ENCODE peak calls at places on chromosomes 16 and 17, in seven cellular contexts. One of them, this sample, is unnamed.
A peak's percentile ranks its signal among the peaks of the same experiment; 100 is the strongest.

GRCh38 chr16:68363847-68364600 is 53.2 kb downstream of the PRMT7 start:
- DNase-seq in small intestine: no peak
- DNase-seq in lower leg skin: no peak
- DNase-seq in AG08395: no peak
- DNase-seq in NCI-H345: no peak
- DNase-seq in stimulated activated CD4-positive, alpha-beta T cell treated with anti-CD3 and anti-CD28 coated beads, Interleukin-1b, Interleukin-23, amount 100 ng/mL, for 24 hours: no peak
- DNase-seq in NCI-H1436 treated with DMSO at 0.1 percent for 48 hours: no peak
- DNase-seq in this sample: no peak

GRCh38 chr17:64355536-64356303 is 34.9 kb downstream of the PECAM1 start:
- DNase-seq in small intestine: no peak
- DNase-seq in lower leg skin: peak; percentile 60
- DNase-seq in AG08395: no peak
- DNase-seq in NCI-H345: no peak
- DNase-seq in stimulated activated CD4-positive, alpha-beta T cell treated with anti-CD3 and anti-CD28 coated beads, Interleukin-1b, Interleukin-23, amount 100 ng/mL, for 24 hours: no peak
- DNase-seq in NCI-H1436 treated with DMSO at 0.1 percent for 48 hours: no peak
- DNase-seq in this sample: no peak

GRCh38 chr16:29899516-29900101 is at the start of gene SEZ6L2:
- DNase-seq in small intestine: peak; percentile 86
- DNase-seq in lower leg skin: no peak
- DNase-seq in AG08395: peak; percentile 84
- DNase-seq in NCI-H345: peak; percentile 99
- DNase-seq in stimulated activated CD4-positive, alpha-beta T cell treated with anti-CD3 and anti-CD28 coated beads, Interleukin-1b, Interleukin-23, amount 100 ng/mL, for 24 hours: no peak
- DNase-seq in NCI-H1436 treated with DMSO at 0.1 percent for 48 hours: peak; percentile 85
- DNase-seq in this sample: no peak

GRCh38 chr17:36975922-36976515 is 27.3 kb downstream of the AATF start:
- DNase-seq in small intestine: no peak
- DNase-seq in lower leg skin: no peak
- DNase-seq in AG08395: no peak
- DNase-seq in NCI-H345: no peak
- DNase-seq in stimulated activated CD4-positive, alpha-beta T cell treated with anti-CD3 and anti-CD28 coated beads, Interleukin-1b, Interleukin-23, amount 100 ng/mL, for 24 hours: no peak
- DNase-seq in NCI-H1436 treated with DMSO at 0.1 percent for 48 hours: no peak
- DNase-seq in this sample: no peak

GRCh38 chr16:3458278-3458851 is 14.9 kb downstream of the NAA60 start:
- DNase-seq in small intestine: no peak
- DNase-seq in lower leg skin: peak; percentile 85
- DNase-seq in AG08395: peak; percentile 48
- DNase-seq in NCI-H345: no peak
- DNase-seq in stimulated activated CD4-positive, alpha-beta T cell treated with anti-CD3 and anti-CD28 coated beads, Interleukin-1b, Interleukin-23, amount 100 ng/mL, for 24 hours: no peak
- DNase-seq in NCI-H1436 treated with DMSO at 0.1 percent for 48 hours: no peak
- DNase-seq in this sample: no peak

GRCh38 chr16:2859686-2860265 is 1.8 kb upstream of the PRSS22 start:
- DNase-seq in small intestine: no peak
- DNase-seq in lower leg skin: no peak
- DNase-seq in AG08395: no peak
- DNase-seq in NCI-H345: no peak
- DNase-seq in stimulated activated CD4-positive, alpha-beta T cell treated with anti-CD3 and anti-CD28 coated beads, Interleukin-1b, Interleukin-23, amount 100 ng/mL, for 24 hours: no peak
- DNase-seq in NCI-H1436 treated with DMSO at 0.1 percent for 48 hours: no peak
- DNase-seq in this sample: no peak

GRCh38 chr16:17474572-17474971 is 3.8 kb upstream of the XYLT1 start:
- DNase-seq in small intestine: no peak
- DNase-seq in lower leg skin: peak; percentile 87
- DNase-seq in AG08395: no peak
- DNase-seq in NCI-H345: no peak
- DNase-seq in stimulated activated CD4-positive, alpha-beta T cell treated with anti-CD3 and anti-CD28 coated beads, Interleukin-1b, Interleukin-23, amount 100 ng/mL, for 24 hours: no peak
- DNase-seq in NCI-H1436 treated with DMSO at 0.1 percent for 48 hours: no peak
- DNase-seq in this sample: peak; percentile 16

GRCh38 chr16:49458656-49459445 is 85.2 kb downstream of the C16orf78 start:
- DNase-seq in small intestine: no peak
- DNase-seq in lower leg skin: peak; percentile 62
- DNase-seq in AG08395: no peak
- DNase-seq in NCI-H345: no peak
- DNase-seq in stimulated activated CD4-positive, alpha-beta T cell treated with anti-CD3 and anti-CD28 coated beads, Interleukin-1b, Interleukin-23, amount 100 ng/mL, for 24 hours: no peak
- DNase-seq in NCI-H1436 treated with DMSO at 0.1 percent for 48 hours: no peak
- DNase-seq in this sample: no peak

GRCh38 chr17:71260366-71260765 is 860.5 kb upstream of the SOX9 start:
- DNase-seq in small intestine: no peak
- DNase-seq in lower leg skin: no peak
- DNase-seq in AG08395: peak; percentile 34
- DNase-seq in NCI-H345: no peak
- DNase-seq in stimulated activated CD4-positive, alpha-beta T cell treated with anti-CD3 and anti-CD28 coated beads, Interleukin-1b, Interleukin-23, amount 100 ng/mL, for 24 hours: no peak
- DNase-seq in NCI-H1436 treated with DMSO at 0.1 percent for 48 hours: no peak
- DNase-seq in this sample: no peak

GRCh38 chr17:60392845-60393702 is 1.1 kb upstream of the USP32 start:
- DNase-seq in small intestine: peak; percentile 78
- DNase-seq in lower leg skin: no peak
- DNase-seq in AG08395: no peak
- DNase-seq in NCI-H345: peak; percentile 80
- DNase-seq in stimulated activated CD4-positive, alpha-beta T cell treated with anti-CD3 and anti-CD28 coated beads, Interleukin-1b, Interleukin-23, amount 100 ng/mL, for 24 hours: no peak
- DNase-seq in NCI-H1436 treated with DMSO at 0.1 percent for 48 hours: peak; percentile 42
- DNase-seq in this sample: peak; percentile 40

GRCh38 chr17:78040561-78041400 is 82.3 kb downstream of the TNRC6C start:
- DNase-seq in small intestine: peak; percentile 13
- DNase-seq in lower leg skin: peak; percentile 86
- DNase-seq in AG08395: peak; percentile 75
- DNase-seq in NCI-H345: peak; percentile 86
- DNase-seq in stimulated activated CD4-positive, alpha-beta T cell treated with anti-CD3 and anti-CD28 coated beads, Interleukin-1b, Interleukin-23, amount 100 ng/mL, for 24 hours: no peak
- DNase-seq in NCI-H1436 treated with DMSO at 0.1 percent for 48 hours: no peak
- DNase-seq in this sample: no peak

GRCh38 chr17:50947844-50948514 is 81.8 kb upstream of the TOB1 start:
- DNase-seq in small intestine: peak; percentile 94
- DNase-seq in lower leg skin: peak; percentile 92
- DNase-seq in AG08395: no peak
- DNase-seq in NCI-H345: peak; percentile 85
- DNase-seq in stimulated activated CD4-positive, alpha-beta T cell treated with anti-CD3 and anti-CD28 coated beads, Interleukin-1b, Interleukin-23, amount 100 ng/mL, for 24 hours: no peak
- DNase-seq in NCI-H1436 treated with DMSO at 0.1 percent for 48 hours: no peak
- DNase-seq in this sample: no peak

GRCh38 chr17:40101367-40102210 is 1.2 kb upstream of the NR1D1 start:
- DNase-seq in small intestine: no peak
- DNase-seq in lower leg skin: no peak
- DNase-seq in AG08395: no peak
- DNase-seq in NCI-H345: no peak
- DNase-seq in stimulated activated CD4-positive, alpha-beta T cell treated with anti-CD3 and anti-CD28 coated beads, Interleukin-1b, Interleukin-23, amount 100 ng/mL, for 24 hours: no peak
- DNase-seq in NCI-H1436 treated with DMSO at 0.1 percent for 48 hours: no peak
- DNase-seq in this sample: no peak

GRCh38 chr16:28984619-28985135 is at the start of gene LAT:
- DNase-seq in small intestine: peak; percentile 27
- DNase-seq in lower leg skin: no peak
- DNase-seq in AG08395: no peak
- DNase-seq in NCI-H345: no peak
- DNase-seq in stimulated activated CD4-positive, alpha-beta T cell treated with anti-CD3 and anti-CD28 coated beads, Interleukin-1b, Interleukin-23, amount 100 ng/mL, for 24 hours: peak; percentile 58
- DNase-seq in NCI-H1436 treated with DMSO at 0.1 percent for 48 hours: no peak
- DNase-seq in this sample: peak; percentile 76

GRCh38 chr17:18916816-18917496 is 35.0 kb upstream of the SLC5A10 start:
- DNase-seq in small intestine: no peak
- DNase-seq in lower leg skin: no peak
- DNase-seq in AG08395: peak; percentile 53
- DNase-seq in NCI-H345: no peak
- DNase-seq in stimulated activated CD4-positive, alpha-beta T cell treated with anti-CD3 and anti-CD28 coated beads, Interleukin-1b, Interleukin-23, amount 100 ng/mL, for 24 hours: no peak
- DNase-seq in NCI-H1436 treated with DMSO at 0.1 percent for 48 hours: no peak
- DNase-seq in this sample: no peak

GRCh38 chr17:36048061-36048460 is 16.0 kb upstream of the CCL18 start:
- DNase-seq in small intestine: peak; percentile 82
- DNase-seq in lower leg skin: no peak
- DNase-seq in AG08395: no peak
- DNase-seq in NCI-H345: no peak
- DNase-seq in stimulated activated CD4-positive, alpha-beta T cell treated with anti-CD3 and anti-CD28 coated beads, Interleukin-1b, Interleukin-23, amount 100 ng/mL, for 24 hours: no peak
- DNase-seq in NCI-H1436 treated with DMSO at 0.1 percent for 48 hours: no peak
- DNase-seq in this sample: no peak

GRCh38 chr16:69706256-69706974 is 19.9 kb downstream of the NQO1 start:
- DNase-seq in small intestine: no peak
- DNase-seq in lower leg skin: no peak
- DNase-seq in AG08395: peak; percentile 28
- DNase-seq in NCI-H345: no peak
- DNase-seq in stimulated activated CD4-positive, alpha-beta T cell treated with anti-CD3 and anti-CD28 coated beads, Interleukin-1b, Interleukin-23, amount 100 ng/mL, for 24 hours: no peak
- DNase-seq in NCI-H1436 treated with DMSO at 0.1 percent for 48 hours: no peak
- DNase-seq in this sample: no peak

GRCh38 chr16:24671455-24671954 is 57.9 kb upstream of the TNRC6A start:
- DNase-seq in small intestine: no peak
- DNase-seq in lower leg skin: no peak
- DNase-seq in AG08395: no peak
- DNase-seq in NCI-H345: no peak
- DNase-seq in stimulated activated CD4-positive, alpha-beta T cell treated with anti-CD3 and anti-CD28 coated beads, Interleukin-1b, Interleukin-23, amount 100 ng/mL, for 24 hours: no peak
- DNase-seq in NCI-H1436 treated with DMSO at 0.1 percent for 48 hours: no peak
- DNase-seq in this sample: no peak

GRCh38 chr17:53122966-53123365 is 699.8 kb upstream of the KIF2B start:
- DNase-seq in small intestine: no peak
- DNase-seq in lower leg skin: no peak
- DNase-seq in AG08395: no peak
- DNase-seq in NCI-H345: no peak
- DNase-seq in stimulated activated CD4-positive, alpha-beta T cell treated with anti-CD3 and anti-CD28 coated beads, Interleukin-1b, Interleukin-23, amount 100 ng/mL, for 24 hours: no peak
- DNase-seq in NCI-H1436 treated with DMSO at 0.1 percent for 48 hours: no peak
- DNase-seq in this sample: no peak

GRCh38 chr17:45103269-45103795 is 29.0 kb downstream of the PLCD3 start:
- DNase-seq in small intestine: no peak
- DNase-seq in lower leg skin: no peak
- DNase-seq in AG08395: no peak
- DNase-seq in NCI-H345: no peak
- DNase-seq in stimulated activated CD4-positive, alpha-beta T cell treated with anti-CD3 and anti-CD28 coated beads, Interleukin-1b, Interleukin-23, amount 100 ng/mL, for 24 hours: no peak
- DNase-seq in NCI-H1436 treated with DMSO at 0.1 percent for 48 hours: no peak
- DNase-seq in this sample: no peak

GRCh38 chr16:27803775-27804549 is 254.0 kb downstream of the KATNIP start:
- DNase-seq in small intestine: no peak
- DNase-seq in lower leg skin: no peak
- DNase-seq in AG08395: no peak
- DNase-seq in NCI-H345: no peak
- DNase-seq in stimulated activated CD4-positive, alpha-beta T cell treated with anti-CD3 and anti-CD28 coated beads, Interleukin-1b, Interleukin-23, amount 100 ng/mL, for 24 hours: no peak
- DNase-seq in NCI-H1436 treated with DMSO at 0.1 percent for 48 hours: no peak
- DNase-seq in this sample: no peak

GRCh38 chr17:79695293-79696158 is 35.2 kb upstream of the ENPP7 start:
- DNase-seq in small intestine: no peak
- DNase-seq in lower leg skin: no peak
- DNase-seq in AG08395: no peak
- DNase-seq in NCI-H345: peak; percentile 48
- DNase-seq in stimulated activated CD4-positive, alpha-beta T cell treated with anti-CD3 and anti-CD28 coated beads, Interleukin-1b, Interleukin-23, amount 100 ng/mL, for 24 hours: no peak
- DNase-seq in NCI-H1436 treated with DMSO at 0.1 percent for 48 hours: no peak
- DNase-seq in this sample: no peak

GRCh38 chr16:66511615-66512500 is 38.1 kb downstream of the TK2 start:
- DNase-seq in small intestine: no peak
- DNase-seq in lower leg skin: peak; percentile 88
- DNase-seq in AG08395: peak; percentile 85
- DNase-seq in NCI-H345: no peak
- DNase-seq in stimulated activated CD4-positive, alpha-beta T cell treated with anti-CD3 and anti-CD28 coated beads, Interleukin-1b, Interleukin-23, amount 100 ng/mL, for 24 hours: no peak
- DNase-seq in NCI-H1436 treated with DMSO at 0.1 percent for 48 hours: no peak
- DNase-seq in this sample: no peak

GRCh38 chr17:54738496-54738895 is 162.2 kb upstream of the TOM1L1 start:
- DNase-seq in small intestine: no peak
- DNase-seq in lower leg skin: no peak
- DNase-seq in AG08395: no peak
- DNase-seq in NCI-H345: no peak
- DNase-seq in stimulated activated CD4-positive, alpha-beta T cell treated with anti-CD3 and anti-CD28 coated beads, Interleukin-1b, Interleukin-23, amount 100 ng/mL, for 24 hours: no peak
- DNase-seq in NCI-H1436 treated with DMSO at 0.1 percent for 48 hours: no peak
- DNase-seq in this sample: no peak

GRCh38 chr17:56169621-56170020 is 16.3 kb downstream of the ANKFN1 start:
- DNase-seq in small intestine: no peak
- DNase-seq in lower leg skin: no peak
- DNase-seq in AG08395: no peak
- DNase-seq in NCI-H345: no peak
- DNase-seq in stimulated activated CD4-positive, alpha-beta T cell treated with anti-CD3 and anti-CD28 coated beads, Interleukin-1b, Interleukin-23, amount 100 ng/mL, for 24 hours: no peak
- DNase-seq in NCI-H1436 treated with DMSO at 0.1 percent for 48 hours: no peak
- DNase-seq in this sample: no peak

GRCh38 chr16:58498341-58499091 is 1.4 kb upstream of the NDRG4 start:
- DNase-seq in small intestine: no peak
- DNase-seq in lower leg skin: no peak
- DNase-seq in AG08395: no peak
- DNase-seq in NCI-H345: no peak
- DNase-seq in stimulated activated CD4-positive, alpha-beta T cell treated with anti-CD3 and anti-CD28 coated beads, Interleukin-1b, Interleukin-23, amount 100 ng/mL, for 24 hours: no peak
- DNase-seq in NCI-H1436 treated with DMSO at 0.1 percent for 48 hours: no peak
- DNase-seq in this sample: no peak

GRCh38 chr16:89345663-89346150 is 128.2 kb downstream of the ZNF778 start:
- DNase-seq in small intestine: no peak
- DNase-seq in lower leg skin: no peak
- DNase-seq in AG08395: no peak
- DNase-seq in NCI-H345: peak; percentile 28
- DNase-seq in stimulated activated CD4-positive, alpha-beta T cell treated with anti-CD3 and anti-CD28 coated beads, Interleukin-1b, Interleukin-23, amount 100 ng/mL, for 24 hours: no peak
- DNase-seq in NCI-H1436 treated with DMSO at 0.1 percent for 48 hours: no peak
- DNase-seq in this sample: no peak

GRCh38 chr17:66310528-66311148 is 8.2 kb downstream of the PRKCA start:
- DNase-seq in small intestine: no peak
- DNase-seq in lower leg skin: no peak
- DNase-seq in AG08395: no peak
- DNase-seq in NCI-H345: no peak
- DNase-seq in stimulated activated CD4-positive, alpha-beta T cell treated with anti-CD3 and anti-CD28 coated beads, Interleukin-1b, Interleukin-23, amount 100 ng/mL, for 24 hours: no peak
- DNase-seq in NCI-H1436 treated with DMSO at 0.1 percent for 48 hours: no peak
- DNase-seq in this sample: no peak

GRCh38 chr16:81266680-81267095 is 28.2 kb downstream of the BCO1 start:
- DNase-seq in small intestine: peak; percentile 90
- DNase-seq in lower leg skin: no peak
- DNase-seq in AG08395: no peak
- DNase-seq in NCI-H345: peak; percentile 11
- DNase-seq in stimulated activated CD4-positive, alpha-beta T cell treated with anti-CD3 and anti-CD28 coated beads, Interleukin-1b, Interleukin-23, amount 100 ng/mL, for 24 hours: no peak
- DNase-seq in NCI-H1436 treated with DMSO at 0.1 percent for 48 hours: no peak
- DNase-seq in this sample: peak; percentile 48

GRCh38 chr17:58666858-58667267 is 25.0 kb downstream of the TEX14 start:
- DNase-seq in small intestine: peak; percentile 81
- DNase-seq in lower leg skin: peak; percentile 92
- DNase-seq in AG08395: no peak
- DNase-seq in NCI-H345: no peak
- DNase-seq in stimulated activated CD4-positive, alpha-beta T cell treated with anti-CD3 and anti-CD28 coated beads, Interleukin-1b, Interleukin-23, amount 100 ng/mL, for 24 hours: peak; percentile 14
- DNase-seq in NCI-H1436 treated with DMSO at 0.1 percent for 48 hours: peak; percentile 63
- DNase-seq in this sample: peak; percentile 13

GRCh38 chr16:30551781-30552180 is 6.4 kb downstream of the ZNF764 start:
- DNase-seq in small intestine: peak; percentile 38
- DNase-seq in lower leg skin: no peak
- DNase-seq in AG08395: no peak
- DNase-seq in NCI-H345: no peak
- DNase-seq in stimulated activated CD4-positive, alpha-beta T cell treated with anti-CD3 and anti-CD28 coated beads, Interleukin-1b, Interleukin-23, amount 100 ng/mL, for 24 hours: no peak
- DNase-seq in NCI-H1436 treated with DMSO at 0.1 percent for 48 hours: no peak
- DNase-seq in this sample: peak; percentile 73

GRCh38 chr16:3645504-3646347 is 8.8 kb upstream of the DNASE1 start:
- DNase-seq in small intestine: peak; percentile 64
- DNase-seq in lower leg skin: peak; percentile 78
- DNase-seq in AG08395: no peak
- DNase-seq in NCI-H345: no peak
- DNase-seq in stimulated activated CD4-positive, alpha-beta T cell treated with anti-CD3 and anti-CD28 coated beads, Interleukin-1b, Interleukin-23, amount 100 ng/mL, for 24 hours: no peak
- DNase-seq in NCI-H1436 treated with DMSO at 0.1 percent for 48 hours: no peak
- DNase-seq in this sample: no peak

GRCh38 chr17:26731005-26731921 is 562.7 kb upstream of the WSB1 start:
- DNase-seq in small intestine: no peak
- DNase-seq in lower leg skin: no peak
- DNase-seq in AG08395: no peak
- DNase-seq in NCI-H345: no peak
- DNase-seq in stimulated activated CD4-positive, alpha-beta T cell treated with anti-CD3 and anti-CD28 coated beads, Interleukin-1b, Interleukin-23, amount 100 ng/mL, for 24 hours: no peak
- DNase-seq in NCI-H1436 treated with DMSO at 0.1 percent for 48 hours: no peak
- DNase-seq in this sample: no peak